ENCODE peak calls at places on chromosomes 7 and 10, in nine cellular contexts. I, Y, J, M, C, N, S, Q and T are unnamed samples.

GRCh38 chr7:115680921-115681320 is 349.6 kb downstream of the TFEC start:
- DNase-seq in I (no peak), Y (no peak), J (no peak), M (no peak), C (peak), N (no peak), S (no peak), Q (no peak), T (no peak)

GRCh38 chr10:42959833-42960232 is 117.0 kb upstream of the RET start:
- DNase-seq in I (no peak), Y (no peak), J (no peak), M (no peak), C (no peak), N (no peak), S (no peak), Q (no peak), T (no peak)

GRCh38 chr10:59801171-59801570 is 47.9 kb upstream of the MRLN start:
- DNase-seq in I (no peak), Y (no peak), J (no peak), M (no peak), C (no peak), N (no peak), S (no peak), Q (no peak), T (no peak)

GRCh38 chr10:16787361-16787791 is 29.8 kb downstream of the RSU1 start:
- DNase-seq in I (no peak), Y (no peak), J (no peak), M (no peak), C (no peak), N (no peak), S (no peak), Q (peak), T (no peak)

GRCh38 chr7:155194531-155195140 is 103.0 kb upstream of the INSIG1 start:
- DNase-seq in I (no peak), Y (no peak), J (no peak), M (no peak), C (no peak), N (no peak), S (no peak), Q (no peak), T (no peak)

GRCh38 chr10:114571316-114571999 is 86.6 kb downstream of the ABLIM1 start:
- DNase-seq in I (no peak), Y (no peak), J (no peak), M (no peak), C (no peak), N (peak), S (peak), Q (no peak), T (no peak)

GRCh38 chr7:77388055-77388454 is 28.1 kb downstream of the GSAP start:
- DNase-seq in I (no peak), Y (no peak), J (no peak), M (no peak), C (no peak), N (no peak), S (no peak), Q (no peak), T (no peak)

GRCh38 chr10:120824864-120825263 is 26.3 kb upstream of the WDR11 start:
- DNase-seq in I (no peak), Y (no peak), J (no peak), M (no peak), C (no peak), N (no peak), S (no peak), Q (peak), T (no peak)

GRCh38 chr7:3825491-3825890 is 524.4 kb downstream of the SDK1 start:
- DNase-seq in I (no peak), Y (no peak), J (no peak), M (no peak), C (no peak), N (no peak), S (no peak), Q (no peak), T (no peak)

GRCh38 chr7:101527844-101528667 is 101.0 kb downstream of the MYL10 start:
- DNase-seq in I (no peak), Y (no peak), J (no peak), M (no peak), C (no peak), N (no peak), S (peak), Q (no peak), T (no peak)

GRCh38 chr10:85581357-85581756 is 785.2 kb downstream of the GRID1 start:
- DNase-seq in I (no peak), Y (no peak), J (no peak), M (no peak), C (no peak), N (no peak), S (no peak), Q (no peak), T (no peak)